ENCODE peak calls at places on chromosomes 16 and 17, in seven cellular contexts. One of them, this sample, is unnamed.

GRCh38 chr17:36993227-36993626 is 44.5 kb downstream of the AATF start:
- DNase-seq in K562: no peak
- DNase-seq in GM12878: no peak
- DNase-seq in H1: no peak
- DNase-seq in GM12892: no peak
- DNase-seq in SK-N-SH: peak
- DNase-seq in HepG2: no peak
- DNase-seq in this sample: no peak

GRCh38 chr17:80559688-80560290 is 15.2 kb downstream of the RPTOR start:
- DNase-seq in HepG2: no peak
- DNase-seq in GM12892: no peak
- DNase-seq in GM12878: no peak
- DNase-seq in H1: no peak
- DNase-seq in K562: no peak
- DNase-seq in SK-N-SH: no peak
- DNase-seq in this sample: no peak

GRCh38 chr17:17350491-17351355 is 47.5 kb downstream of the NT5M start:
- DNase-seq in GM12878: no peak
- DNase-seq in HepG2: no peak
- DNase-seq in SK-N-SH: no peak
- DNase-seq in GM12892: no peak
- DNase-seq in K562: no peak
- DNase-seq in H1: no peak
- DNase-seq in this sample: no peak

GRCh38 chr17:64005734-64006167 is 7.6 kb downstream of the PRR29 start:
- DNase-seq in K562: peak
- DNase-seq in SK-N-SH: peak
- DNase-seq in GM12878: no peak
- DNase-seq in HepG2: peak
- DNase-seq in GM12892: no peak
- DNase-seq in H1: no peak
- DNase-seq in this sample: no peak

GRCh38 chr17:83182620-83183063 is 103.2 kb downstream of the METRNL start:
- DNase-seq in SK-N-SH: no peak
- DNase-seq in HepG2: no peak
- DNase-seq in H1: no peak
- DNase-seq in K562: no peak
- DNase-seq in GM12878: no peak
- DNase-seq in GM12892: no peak
- DNase-seq in this sample: no peak

GRCh38 chr17:37701424-37702020 is 43.3 kb downstream of the HNF1B start:
- DNase-seq in GM12878: peak
- DNase-seq in GM12892: peak
- DNase-seq in K562: peak
- DNase-seq in SK-N-SH: peak
- DNase-seq in H1: no peak
- DNase-seq in HepG2: no peak
- DNase-seq in this sample: peak

GRCh38 chr16:8583199-8583598 is 7.1 kb downstream of the TMEM114 start:
- DNase-seq in K562: no peak
- DNase-seq in GM12892: no peak
- DNase-seq in GM12878: no peak
- DNase-seq in SK-N-SH: no peak
- DNase-seq in HepG2: no peak
- DNase-seq in H1: no peak
- DNase-seq in this sample: no peak

GRCh38 chr17:44374306-44375195 is 10.9 kb upstream of the FAM171A2 start:
- DNase-seq in GM12878: no peak
- DNase-seq in H1: peak
- DNase-seq in SK-N-SH: peak
- DNase-seq in K562: peak
- DNase-seq in HepG2: peak
- DNase-seq in GM12892: no peak
- DNase-seq in this sample: no peak

GRCh38 chr17:51434434-51435170 is 174.3 kb downstream of the UTP18 start:
- DNase-seq in GM12892: no peak
- DNase-seq in SK-N-SH: no peak
- DNase-seq in HepG2: no peak
- DNase-seq in K562: peak
- DNase-seq in GM12878: no peak
- DNase-seq in H1: no peak
- DNase-seq in this sample: no peak

GRCh38 chr17:80364091-80364691 is 50.8 kb upstream of the ENDOV start:
- DNase-seq in SK-N-SH: peak
- DNase-seq in GM12878: no peak
- DNase-seq in HepG2: peak
- DNase-seq in GM12892: no peak
- DNase-seq in K562: no peak
- DNase-seq in H1: no peak
- DNase-seq in this sample: no peak

GRCh38 chr17:21388066-21388465 is 11.9 kb downstream of the KCNJ12 start:
- DNase-seq in GM12892: no peak
- DNase-seq in K562: no peak
- DNase-seq in SK-N-SH: peak
- DNase-seq in H1: no peak
- DNase-seq in HepG2: no peak
- DNase-seq in GM12878: no peak
- DNase-seq in this sample: no peak

GRCh38 chr17:75499313-75500022 is 15.9 kb downstream of the CASKIN2 start:
- DNase-seq in GM12892: no peak
- DNase-seq in SK-N-SH: peak
- DNase-seq in K562: peak
- DNase-seq in HepG2: no peak
- DNase-seq in GM12878: no peak
- DNase-seq in H1: no peak
- DNase-seq in this sample: no peak

GRCh38 chr16:30937692-30938091 is 11.2 kb upstream of the ORAI3 start:
- DNase-seq in H1: no peak
- DNase-seq in GM12878: no peak
- DNase-seq in K562: no peak
- DNase-seq in GM12892: no peak
- DNase-seq in SK-N-SH: no peak
- DNase-seq in HepG2: no peak
- DNase-seq in this sample: no peak

GRCh38 chr17:51908841-51909537 is 249.5 kb downstream of the CA10 start:
- DNase-seq in HepG2: no peak
- DNase-seq in GM12878: no peak
- DNase-seq in GM12892: no peak
- DNase-seq in K562: no peak
- DNase-seq in H1: no peak
- DNase-seq in SK-N-SH: peak
- DNase-seq in this sample: no peak

GRCh38 chr17:2683912-2684311 is 27.7 kb downstream of the CLUH start:
- DNase-seq in HepG2: no peak
- DNase-seq in GM12892: no peak
- DNase-seq in GM12878: no peak
- DNase-seq in K562: no peak
- DNase-seq in H1: no peak
- DNase-seq in SK-N-SH: no peak
- DNase-seq in this sample: no peak

GRCh38 chr17:50636145-50636803 is 1.6 kb downstream of the ABCC3 start:
- DNase-seq in K562: no peak
- DNase-seq in GM12878: no peak
- DNase-seq in HepG2: peak
- DNase-seq in SK-N-SH: peak
- DNase-seq in H1: no peak
- DNase-seq in GM12892: no peak
- DNase-seq in this sample: no peak

GRCh38 chr17:36650096-36650764 is 48.8 kb downstream of the MRM1 start:
- DNase-seq in K562: no peak
- DNase-seq in SK-N-SH: no peak
- DNase-seq in HepG2: no peak
- DNase-seq in GM12892: no peak
- DNase-seq in H1: no peak
- DNase-seq in GM12878: no peak
- DNase-seq in this sample: no peak

GRCh38 chr17:58121925-58122324 is 26.3 kb upstream of the OR4D1 start:
- DNase-seq in GM12878: no peak
- DNase-seq in GM12892: no peak
- DNase-seq in H1: no peak
- DNase-seq in SK-N-SH: peak
- DNase-seq in K562: peak
- DNase-seq in HepG2: peak
- DNase-seq in this sample: peak

GRCh38 chr17:80789356-80789902 is 202.2 kb upstream of the CHMP6 start:
- DNase-seq in H1: no peak
- DNase-seq in GM12878: peak
- DNase-seq in GM12892: no peak
- DNase-seq in K562: no peak
- DNase-seq in HepG2: no peak
- DNase-seq in SK-N-SH: no peak
- DNase-seq in this sample: no peak

GRCh38 chr17:74862108-74862901 is 2.6 kb upstream of the GRIN2C start:
- DNase-seq in HepG2: peak
- DNase-seq in H1: no peak
- DNase-seq in SK-N-SH: peak
- DNase-seq in GM12892: peak
- DNase-seq in GM12878: no peak
- DNase-seq in K562: peak
- DNase-seq in this sample: peak

GRCh38 chr17:68148936-68149335 is 98.9 kb upstream of the AMZ2 start:
- DNase-seq in SK-N-SH: no peak
- DNase-seq in H1: no peak
- DNase-seq in K562: no peak
- DNase-seq in GM12878: no peak
- DNase-seq in HepG2: no peak
- DNase-seq in GM12892: no peak
- DNase-seq in this sample: no peak

GRCh38 chr17:6567528-6568185 is 11.3 kb upstream of the PITPNM3 start:
- DNase-seq in SK-N-SH: peak
- DNase-seq in GM12892: no peak
- DNase-seq in HepG2: no peak
- DNase-seq in K562: no peak
- DNase-seq in GM12878: no peak
- DNase-seq in H1: no peak
- DNase-seq in this sample: no peak

GRCh38 chr16:73080931-73081330 is 33.0 kb upstream of the ZFHX3 start:
- DNase-seq in H1: no peak
- DNase-seq in GM12892: no peak
- DNase-seq in HepG2: no peak
- DNase-seq in K562: no peak
- DNase-seq in GM12878: no peak
- DNase-seq in SK-N-SH: no peak
- DNase-seq in this sample: no peak

GRCh38 chr16:23006380-23006779 is 142.9 kb downstream of the USP31 start:
- DNase-seq in GM12892: no peak
- DNase-seq in H1: no peak
- DNase-seq in SK-N-SH: no peak
- DNase-seq in K562: no peak
- DNase-seq in HepG2: no peak
- DNase-seq in GM12878: no peak
- DNase-seq in this sample: no peak

DNA sequence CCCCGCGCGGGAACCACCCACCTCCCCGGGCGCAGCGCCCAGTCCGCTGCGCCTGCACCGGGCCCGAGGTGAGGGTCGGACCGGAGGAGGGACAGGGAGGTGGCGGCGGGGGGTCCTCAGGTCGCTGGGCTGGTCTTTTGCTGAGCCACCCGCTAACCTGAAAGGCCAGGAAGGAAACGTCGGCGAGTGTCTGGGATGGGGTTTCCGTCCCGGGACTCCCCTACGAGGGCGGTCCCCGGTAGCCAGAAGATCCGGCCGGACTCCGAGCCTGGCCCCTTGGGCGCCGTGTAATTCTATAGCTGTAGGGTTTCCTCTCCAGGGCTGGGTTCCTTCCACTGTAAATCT is 5.0 kb downstream of the TBX2 start:
- DNase-seq in GM12878: no peak
- DNase-seq in SK-N-SH: peak
- DNase-seq in HepG2: no peak
- DNase-seq in K562: no peak
- DNase-seq in GM12892: no peak
- DNase-seq in H1: no peak
- DNase-seq in this sample: peak
- TF ChIP-seq TAF1 in GM12878: no peak
- TF ChIP-seq TAF1 in SK-N-SH: no peak
- TF ChIP-seq TAF1 in HepG2: no peak
- TF ChIP-seq TAF1 in K562: no peak
- TF ChIP-seq TAF1 in GM12892: no peak
- TF ChIP-seq TAF1 in H1: no peak
- TF ChIP-seq TAF1 in this sample: no peak

DNA sequence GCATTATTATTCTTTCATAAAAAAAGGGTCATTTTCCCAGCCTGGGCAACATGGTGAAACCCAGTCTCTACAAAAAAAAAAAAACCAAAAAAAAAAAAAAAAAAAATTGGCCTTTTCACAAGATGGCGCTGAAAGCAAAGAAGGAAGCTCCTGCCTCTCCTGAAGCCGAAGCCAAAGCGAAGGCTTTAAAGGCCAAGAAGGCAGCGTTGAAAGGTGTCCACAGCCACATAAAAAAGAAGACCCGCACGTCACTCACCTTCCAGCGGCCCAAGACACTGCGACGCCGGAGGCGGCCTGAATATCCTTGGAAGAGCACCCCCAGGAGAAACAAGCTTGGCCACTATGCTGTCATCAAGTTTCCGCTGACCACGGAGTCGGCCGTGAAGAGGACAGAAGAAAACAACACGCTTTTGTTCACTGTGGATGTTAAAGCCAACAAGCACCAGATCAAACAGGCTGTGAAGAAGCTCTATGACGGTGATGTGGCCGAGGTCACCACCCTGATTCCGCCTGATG is 4.9 kb upstream of the PGAP6 start:
- DNase-seq in K562: no peak
- DNase-seq in SK-N-SH: no peak
- DNase-seq in GM12892: no peak
- DNase-seq in H1: no peak
- DNase-seq in GM12878: no peak
- DNase-seq in HepG2: no peak
- DNase-seq in this sample: no peak
- TF ChIP-seq TAF1 in K562: peak
- TF ChIP-seq TAF1 in SK-N-SH: no peak
- TF ChIP-seq TAF1 in GM12892: no peak
- TF ChIP-seq TAF1 in H1: no peak
- TF ChIP-seq TAF1 in GM12878: no peak
- TF ChIP-seq TAF1 in HepG2: no peak
- TF ChIP-seq TAF1 in this sample: no peak

GRCh38 chr17:28173071-28173561 is 130.6 kb downstream of the NLK start:
- DNase-seq in GM12878: no peak
- DNase-seq in SK-N-SH: no peak
- DNase-seq in H1: no peak
- DNase-seq in K562: peak
- DNase-seq in GM12892: no peak
- DNase-seq in HepG2: no peak
- DNase-seq in this sample: no peak
- TF ChIP-seq TAF1 in GM12878: no peak
- TF ChIP-seq TAF1 in SK-N-SH: no peak
- TF ChIP-seq TAF1 in H1: no peak
- TF ChIP-seq TAF1 in K562: no peak
- TF ChIP-seq TAF1 in GM12892: no peak
- TF ChIP-seq TAF1 in HepG2: no peak
- TF ChIP-seq TAF1 in this sample: no peak

DNA sequence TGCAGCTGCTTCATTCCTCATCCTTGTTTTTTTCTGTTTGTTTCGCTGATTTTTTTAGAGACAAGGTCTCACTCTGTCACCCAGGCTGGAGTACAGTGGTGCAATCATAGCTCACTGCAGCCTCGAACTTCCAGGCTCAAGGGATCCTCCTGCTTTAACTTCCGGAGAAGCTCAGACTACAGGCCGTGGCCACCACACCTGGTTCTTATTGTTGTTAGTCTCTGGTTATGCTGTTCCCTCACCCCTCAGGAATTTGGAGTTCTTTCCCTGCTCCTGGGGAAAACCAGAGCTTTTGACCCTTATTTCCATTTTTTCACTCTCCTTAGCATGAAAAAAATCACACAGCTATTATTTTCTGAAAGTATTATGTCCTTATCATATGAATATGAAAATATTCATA is 1.8 kb downstream of the ODF4 start:
- DNase-seq in GM12892: no peak
- DNase-seq in HepG2: no peak
- DNase-seq in K562: no peak
- DNase-seq in SK-N-SH: no peak
- DNase-seq in H1: no peak
- DNase-seq in GM12878: no peak
- DNase-seq in this sample: no peak
- TF ChIP-seq TAF1 in GM12892: no peak
- TF ChIP-seq TAF1 in HepG2: no peak
- TF ChIP-seq TAF1 in K562: no peak
- TF ChIP-seq TAF1 in SK-N-SH: no peak
- TF ChIP-seq TAF1 in H1: peak
- TF ChIP-seq TAF1 in GM12878: no peak
- TF ChIP-seq TAF1 in this sample: no peak